ENCODE peak calls at places on chromosomes 11 and 22, in eight cellular contexts. Y, Q, U, M, V, A, X and D are unnamed samples. For H3K4me1, the result is how much of the 10 kb centered on the place peaks cover.

GRCh38 chr11:128318856-128319474 is 268.4 kb downstream of the ETS1 start:
- DNase-seq in Y (no peak), Q (no peak), U (no peak), M (no peak), V (peak), A (no peak), X (no peak), D (no peak)

GRCh38 chr11:106493751-106494150 is 416.3 kb downstream of the AASDHPPT start:
- DNase-seq in Y (no peak), Q (no peak), U (no peak), M (no peak), V (no peak), A (peak), X (no peak), D (no peak)

GRCh38 chr11:128294685-128295079 is 292.7 kb downstream of the ETS1 start:
- DNase-seq in Y (no peak), Q (no peak), U (no peak), M (no peak), V (no peak), A (peak), X (no peak), D (no peak)

GRCh38 chr11:80441821-80442220 is 1001.0 kb upstream of the TENM4 start:
- DNase-seq in Y (no peak), Q (no peak), U (no peak), M (no peak), V (no peak), A (no peak), X (no peak), D (no peak)

GRCh38 chr22:37210041-37210803 is 2.1 kb downstream of the SSTR3 start:
- DNase-seq in Y (no peak), Q (no peak), U (no peak), M (no peak), V (no peak), A (no peak), X (peak), D (peak)

GRCh38 chr22:43297246-43298061 is 45.7 kb downstream of the SCUBE1 start:
- DNase-seq in Y (no peak), Q (no peak), U (no peak), M (no peak), V (no peak), A (no peak), X (no peak), D (no peak)

GRCh38 chr11:13033760-13034533 is 24.8 kb downstream of the RASSF10 start:
- DNase-seq in Y (no peak), Q (no peak), U (no peak), M (peak), V (no peak), A (no peak), X (peak), D (no peak)

GRCh38 chr11:123063396-123064267 is 1.7 kb upstream of the HSPA8 start:
- DNase-seq in Y (no peak), Q (peak), U (peak), M (no peak), V (peak), A (peak), X (no peak), D (peak)

GRCh38 chr11:279966-280761 is 2.0 kb downstream of the NLRP6 start:
- DNase-seq in Y (no peak), Q (peak), U (no peak), M (no peak), V (no peak), A (peak), X (peak), D (no peak)

GRCh38 chr11:24760681-24761080 is 263.8 kb downstream of the LUZP2 start:
- DNase-seq in Y (no peak), Q (no peak), U (no peak), M (no peak), V (no peak), A (no peak), X (no peak), D (no peak)

GRCh38 chr11:109940816-109941215 is 152.4 kb upstream of the ZC3H12C start:
- DNase-seq in Y (peak), Q (no peak), U (no peak), M (no peak), V (no peak), A (peak), X (no peak), D (peak)

GRCh38 chr11:99489561-99489960 is 468.8 kb downstream of the CNTN5 start:
- DNase-seq in Y (no peak), Q (no peak), U (no peak), M (no peak), V (no peak), A (no peak), X (no peak), D (no peak)

GRCh38 chr11:96393753-96394348 is 4.0 kb downstream of the JRKL start:
- DNase-seq in Y (peak), Q (peak), U (peak), M (peak), V (peak), A (peak), X (peak), D (peak)

GRCh38 chr11:11743216-11743615 is 98.6 kb upstream of the USP47 start:
- DNase-seq in Y (no peak), Q (no peak), U (no peak), M (no peak), V (no peak), A (no peak), X (no peak), D (no peak)

GRCh38 chr11:92211576-92212167 is 12.9 kb upstream of the FAT3 start:
- DNase-seq in Y (no peak), Q (peak), U (no peak), M (peak), V (no peak), A (peak), X (peak), D (peak)

GRCh38 chr11:56089697-56090096 is 3.4 kb upstream of the OR8I2 start:
- DNase-seq in Y (no peak), Q (peak), U (peak), M (no peak), V (no peak), A (no peak), X (no peak), D (no peak)

GRCh38 chr11:131274233-131274632 is 96.2 kb upstream of the NTM start:
- DNase-seq in Y (no peak), Q (no peak), U (no peak), M (no peak), V (no peak), A (no peak), X (no peak), D (no peak)

GRCh38 chr22:46244771-46245170 is 5.3 kb downstream of the CDPF1 start:
- DNase-seq in Y (no peak), Q (no peak), U (no peak), M (no peak), V (no peak), A (no peak), X (no peak), D (no peak)
- H2AFZ ChIP-seq in Y (no peak), Q (no peak), U (no peak), M (no peak), V (no peak), A (no peak), X (no peak), D (no peak)

GRCh38 chr11:61832758-61833157 is 4.7 kb downstream of the FADS2 start:
- DNase-seq in Y (no peak), Q (no peak), U (no peak), M (no peak), V (no peak), A (no peak), X (no peak), D (no peak)
- H3K4me1 ChIP-seq in Y (under half), Q (half or more), U (under half), M (under half), V (under half), A (under half), X (under half), D (under half)

GRCh38 chr11:61841636-61842332 is 13.7 kb downstream of the FADS2 start:
- DNase-seq in Y (no peak), Q (no peak), U (no peak), M (no peak), V (no peak), A (no peak), X (no peak), D (no peak)
- TF ChIP-seq EZH2phosphoT487 in Y (no peak), Q (no peak), U (no peak), M (no peak), V (no peak), A (no peak), X (no peak), D (no peak)

DNA sequence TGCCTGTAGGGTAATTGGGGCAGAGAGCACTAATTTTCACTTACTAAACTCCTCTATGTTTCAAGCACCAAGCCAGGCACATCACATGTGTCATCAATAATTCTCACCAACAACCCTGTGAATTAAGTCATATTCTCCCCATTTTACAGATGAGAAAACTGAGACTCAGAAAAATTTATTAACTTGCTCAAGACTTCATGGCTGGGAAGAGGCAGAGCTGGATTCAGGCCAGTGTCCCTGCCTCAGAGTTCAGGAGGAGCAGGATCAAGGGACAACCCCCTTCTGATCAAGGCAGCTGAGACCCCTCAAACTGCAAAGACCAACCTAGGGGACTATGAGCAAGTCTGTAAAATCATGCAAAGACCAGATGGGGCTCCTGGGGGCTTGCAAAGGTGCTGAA is 2.1 kb downstream of the SMIM35 start:
- DNase-seq in Y (no peak), Q (no peak), U (no peak), M (no peak), V (no peak), A (no peak), X (no peak), D (no peak)
- H2AFZ ChIP-seq in Y (no peak), Q (no peak), U (peak), M (no peak), V (no peak), A (no peak), X (no peak), D (no peak)

GRCh38 chr22:24335529-24335928 is 64.9 kb downstream of the SPECC1L start:
- DNase-seq in Y (no peak), Q (no peak), U (no peak), M (no peak), V (no peak), A (peak), X (no peak), D (no peak)
- H3K4me1 ChIP-seq in Y (under half), Q (under half), U (under half), M (under half), V (under half), A (under half), X (under half), D (under half)

DNA sequence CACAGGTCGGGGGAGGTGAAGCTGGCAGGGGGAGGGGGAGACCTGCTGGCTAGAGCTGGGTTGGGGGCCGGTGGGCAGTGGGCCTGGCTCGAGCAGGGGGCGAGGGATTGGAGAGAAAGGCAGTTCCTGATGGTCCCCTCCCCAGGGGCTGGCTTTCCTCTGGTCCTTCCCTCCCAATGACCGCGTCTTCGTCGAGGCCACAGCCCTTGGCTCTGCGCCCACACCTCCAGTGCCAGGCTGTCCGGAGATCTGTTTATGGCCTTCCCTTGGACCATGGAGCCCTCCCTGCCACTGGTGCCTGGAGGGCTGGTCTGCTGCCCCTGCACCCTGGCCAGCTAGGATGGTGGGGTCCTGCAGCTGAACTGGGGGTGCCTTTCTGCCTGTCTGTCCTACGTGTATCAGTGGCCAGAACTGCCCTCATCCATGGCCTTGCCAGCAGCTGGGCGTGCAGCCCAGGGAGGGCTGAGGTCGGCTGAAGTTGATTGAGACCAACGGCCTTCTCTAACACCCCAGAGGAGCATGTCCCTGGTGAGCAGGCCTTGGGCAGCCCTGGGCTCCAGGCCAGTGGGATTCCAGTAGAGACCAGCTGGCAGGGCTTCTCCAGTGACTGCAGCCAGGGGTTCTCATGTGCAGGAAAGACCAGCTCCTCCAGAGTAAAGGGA is 12.3 kb downstream of the TANGO2 start:
- DNase-seq in Y (no peak), Q (no peak), U (no peak), M (no peak), V (no peak), A (no peak), X (peak), D (no peak)
- TF ChIP-seq EZH2phosphoT487 in Y (no peak), Q (no peak), U (no peak), M (no peak), V (no peak), A (no peak), X (no peak), D (no peak)

GRCh38 chr11:67119577-67120391 is 721 bp downstream of the KDM2A start:
- DNase-seq in Y (no peak), Q (peak), U (peak), M (peak), V (peak), A (peak), X (peak), D (peak)
- H2AFZ ChIP-seq in Y (no peak), Q (peak), U (peak), M (no peak), V (no peak), A (peak), X (peak), D (no peak)

GRCh38 chr11:114086394-114086793 is 26.9 kb downstream of the ZBTB16 start:
- DNase-seq in Y (no peak), Q (no peak), U (no peak), M (no peak), V (no peak), A (no peak), X (no peak), D (no peak)
- H3K4me1 ChIP-seq in Y (under half), Q (under half), U (under half), M (half or more), V (under half), A (under half), X (under half), D (under half)